ENCODE peak calls at places on chromosome X, in five cellular contexts. One of them, this sample, is unnamed.

GRCh38 chrX:132737743-132738142 is 220.7 kb downstream of the HS6ST2 start:
- DNase-seq in GM12878: no peak
- DNase-seq in A549: no peak
- DNase-seq in SK-N-SH: no peak
- DNase-seq in HepG2: no peak
- DNase-seq in this sample: no peak

GRCh38 chrX:22234380-22234779 is 38.3 kb upstream of the CBLL2 start:
- DNase-seq in SK-N-SH: no peak
- DNase-seq in HepG2: no peak
- DNase-seq in GM12878: no peak
- DNase-seq in A549: no peak
- DNase-seq in this sample: no peak

GRCh38 chrX:154526901-154527675 is 11.1 kb upstream of the FAM3A start:
- DNase-seq in SK-N-SH: peak; percentile 72
- DNase-seq in HepG2: peak; percentile 56
- DNase-seq in GM12878: peak; percentile 36
- DNase-seq in A549: peak; percentile 89
- DNase-seq in this sample: no peak

GRCh38 chrX:38085797-38086196 is 79.4 kb downstream of the SYTL5 start:
- DNase-seq in GM12878: no peak
- DNase-seq in HepG2: no peak
- DNase-seq in A549: no peak
- DNase-seq in SK-N-SH: no peak
- DNase-seq in this sample: no peak

GRCh38 chrX:13168276-13168675 is 123.9 kb upstream of the FAM9C start:
- DNase-seq in SK-N-SH: no peak
- DNase-seq in HepG2: no peak
- DNase-seq in GM12878: no peak
- DNase-seq in A549: no peak
- DNase-seq in this sample: no peak

GRCh38 chrX:144730486-144730885 is 516.8 kb upstream of the SPANXN1 start:
- DNase-seq in SK-N-SH: no peak
- DNase-seq in A549: no peak
- DNase-seq in GM12878: no peak
- DNase-seq in HepG2: no peak
- DNase-seq in this sample: no peak

GRCh38 chrX:155966876-155967275 is 30.6 kb upstream of the IL9R start:
- DNase-seq in GM12878: peak; percentile 12
- DNase-seq in A549: peak; percentile 79
- DNase-seq in SK-N-SH: peak; percentile 65
- DNase-seq in HepG2: peak; percentile 54
- DNase-seq in this sample: no peak

GRCh38 chrX:41382699-41383645 is 49.0 kb downstream of the DDX3X start:
- DNase-seq in A549: peak; percentile 77
- DNase-seq in HepG2: no peak
- DNase-seq in SK-N-SH: no peak
- DNase-seq in GM12878: no peak
- DNase-seq in this sample: no peak

GRCh38 chrX:133085785-133086184 is 11.1 kb downstream of the USP26 start:
- DNase-seq in SK-N-SH: no peak
- DNase-seq in GM12878: no peak
- DNase-seq in A549: no peak
- DNase-seq in HepG2: no peak
- DNase-seq in this sample: no peak

DNA sequence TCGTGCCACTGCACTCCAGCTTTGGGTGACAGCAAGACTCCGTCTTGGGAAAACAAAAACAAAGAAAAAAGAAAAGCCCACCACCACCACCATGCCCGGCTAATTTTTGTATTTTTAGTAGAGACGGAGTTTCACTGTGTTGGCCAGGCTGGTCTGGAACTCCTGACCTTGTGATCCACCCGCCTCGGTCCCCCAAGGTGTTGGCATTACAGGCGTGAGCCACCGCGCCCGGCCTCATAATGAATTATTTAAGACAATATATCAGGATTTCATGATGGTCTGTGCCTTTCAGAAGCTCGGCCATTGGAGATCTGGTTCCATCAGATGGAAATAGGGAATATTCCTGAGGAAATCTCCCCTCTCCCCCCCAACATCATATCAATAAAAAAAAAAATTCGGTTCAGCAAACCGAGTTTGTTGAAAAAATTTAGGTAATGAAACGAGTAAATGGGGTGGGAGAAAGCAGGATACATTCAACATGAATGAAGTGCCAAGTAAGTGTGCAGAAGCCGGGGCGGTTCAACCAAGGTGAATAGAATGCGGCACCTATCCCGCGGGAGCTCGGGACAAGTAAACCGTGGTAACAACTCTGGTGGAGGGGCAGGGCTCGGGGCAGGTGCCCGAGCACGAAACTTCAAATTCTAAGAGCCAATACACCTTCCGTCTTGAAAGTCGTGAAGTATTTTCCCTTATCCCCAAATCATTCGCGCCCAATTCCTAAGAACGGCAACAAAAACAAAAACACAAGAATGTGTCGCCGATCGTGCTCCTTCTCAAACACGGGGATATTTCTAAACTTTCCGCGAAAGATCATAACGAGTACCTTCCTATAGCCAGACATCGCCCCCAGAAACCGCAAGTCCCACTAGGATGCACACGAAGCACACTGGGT is 773 bp upstream of the TXLNG start:
- DNase-seq in A549: no peak
- DNase-seq in HepG2: no peak
- DNase-seq in SK-N-SH: peak; percentile 27
- DNase-seq in GM12878: no peak
- DNase-seq in this sample: no peak
- TF ChIP-seq CHD2 in A549: no peak
- TF ChIP-seq CHD2 in HepG2: peak; percentile 1
- TF ChIP-seq CHD2 in SK-N-SH: no peak
- TF ChIP-seq CHD2 in GM12878: no peak
- TF ChIP-seq CHD2 in this sample: no peak

DNA sequence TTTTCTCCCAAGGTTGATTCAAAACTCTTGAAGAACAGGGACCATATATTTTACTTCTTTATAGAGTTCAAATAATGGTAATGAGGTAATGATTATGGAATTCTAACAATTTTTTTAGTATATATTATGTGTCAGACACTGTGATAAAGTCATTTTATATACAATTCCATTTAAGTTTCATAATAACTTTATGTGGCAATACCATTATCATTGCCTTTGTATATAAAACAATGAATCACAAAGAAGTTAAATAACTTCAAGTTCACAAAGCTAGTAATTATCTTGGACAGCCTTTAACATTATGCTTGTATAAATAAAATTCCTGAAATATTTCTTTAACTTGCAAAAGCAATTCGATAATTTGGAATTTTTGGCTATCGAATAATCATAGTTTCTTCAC is 20.6 kb downstream of the MAGEC1 start:
- DNase-seq in GM12878: no peak
- DNase-seq in A549: no peak
- DNase-seq in HepG2: no peak
- DNase-seq in SK-N-SH: no peak
- DNase-seq in this sample: no peak
- TF ChIP-seq CHD2 in GM12878: no peak
- TF ChIP-seq CHD2 in A549: no peak
- TF ChIP-seq CHD2 in HepG2: no peak
- TF ChIP-seq CHD2 in SK-N-SH: no peak
- TF ChIP-seq CHD2 in this sample: no peak

DNA sequence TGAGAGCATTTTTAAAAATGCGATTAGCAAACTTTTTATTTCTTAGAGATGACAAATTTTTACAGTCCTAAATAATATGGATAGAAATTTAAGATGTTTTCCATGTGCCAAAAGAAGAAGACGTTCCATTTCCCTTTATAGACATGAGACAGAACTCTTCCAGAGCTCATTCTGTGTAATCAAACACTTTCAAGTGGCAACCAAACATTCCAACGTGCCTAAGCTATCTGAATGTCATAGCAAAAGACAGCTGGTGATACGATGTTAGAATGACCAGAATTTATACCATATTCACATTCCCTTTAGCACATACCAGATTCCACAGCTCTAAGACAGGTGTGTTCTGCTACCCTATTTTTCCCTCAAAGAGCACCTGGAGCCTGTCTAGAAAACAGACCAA is 133.2 kb downstream of the ENOX2 start:
- DNase-seq in SK-N-SH: no peak
- DNase-seq in A549: no peak
- DNase-seq in HepG2: no peak
- DNase-seq in GM12878: no peak
- DNase-seq in this sample: no peak
- TF ChIP-seq CHD2 in SK-N-SH: no peak
- TF ChIP-seq CHD2 in A549: no peak
- TF ChIP-seq CHD2 in HepG2: no peak
- TF ChIP-seq CHD2 in GM12878: no peak
- TF ChIP-seq CHD2 in this sample: no peak

GRCh38 chrX:47212381-47213293 is 5.8 kb upstream of the CDK16 start:
- DNase-seq in A549: no peak
- DNase-seq in HepG2: no peak
- DNase-seq in GM12878: no peak
- DNase-seq in SK-N-SH: peak; percentile 39
- DNase-seq in this sample: no peak
- TF ChIP-seq CHD2 in A549: no peak
- TF ChIP-seq CHD2 in HepG2: no peak
- TF ChIP-seq CHD2 in GM12878: no peak
- TF ChIP-seq CHD2 in SK-N-SH: no peak
- TF ChIP-seq CHD2 in this sample: no peak

GRCh38 chrX:65677954-65678469 is 10.6 kb downstream of the MSN start:
- DNase-seq in A549: peak; percentile 71
- DNase-seq in HepG2: no peak
- DNase-seq in GM12878: no peak
- DNase-seq in SK-N-SH: no peak
- DNase-seq in this sample: no peak
- TF ChIP-seq CHD2 in A549: no peak
- TF ChIP-seq CHD2 in HepG2: no peak
- TF ChIP-seq CHD2 in GM12878: no peak
- TF ChIP-seq CHD2 in SK-N-SH: no peak
- TF ChIP-seq CHD2 in this sample: no peak

GRCh38 chrX:7131621-7132020 is 15.9 kb upstream of the STS start:
- DNase-seq in SK-N-SH: no peak
- DNase-seq in A549: no peak
- DNase-seq in GM12878: no peak
- DNase-seq in HepG2: no peak
- DNase-seq in this sample: no peak
- TF ChIP-seq CHD2 in SK-N-SH: no peak
- TF ChIP-seq CHD2 in A549: no peak
- TF ChIP-seq CHD2 in GM12878: no peak
- TF ChIP-seq CHD2 in HepG2: no peak
- TF ChIP-seq CHD2 in this sample: no peak

This sample was measured in H1.